ENCODE peak calls at places on chromosomes 2 and 18, in ten cellular contexts. F is GM12865; H is Caco-2; U is activated CD8-positive, alpha-beta T cell treated with anti-CD3 and anti-CD28 coated beads for 36 hours; Q is ACHN; J is lung; E is activated CD4-positive, alpha-beta T cell treated with anti-CD3 and anti-CD28 coated beads for 24 hours; L is CD4-positive, alpha-beta memory T cell; Y is GDM1; N is CD14-positive monocyte. T is an unnamed sample.
A peak's percentile ranks its signal among the peaks of the same experiment; 100 is the strongest.

GRCh38 chr2:60530660-60531276 is 22.7 kb downstream of the BCL11A start:
- DNase-seq in U (no peak), L (no peak), Q (peak; percentile 60), F (peak; percentile 18), N (no peak), Y (peak; percentile 15), E (no peak), H (peak; percentile 62), J (peak; percentile 63), T (peak; percentile 45)

GRCh38 chr2:1688161-1688560 is 56.2 kb downstream of the PXDN start:
- DNase-seq in Q (no peak), E (no peak), Y (no peak), N (no peak), H (no peak), J (no peak), F (no peak), U (no peak), L (no peak), T (no peak)

GRCh38 chr2:196245746-196246145 is 74.4 kb upstream of the STK17B start:
- DNase-seq in E (no peak), Y (no peak), N (no peak), J (no peak), U (no peak), F (no peak), L (no peak), H (no peak), Q (no peak), T (no peak)

GRCh38 chr2:127429844-127430425 is 11.7 kb downstream of the PROC start:
- DNase-seq in E (no peak), Q (no peak), J (no peak), N (no peak), Y (no peak), L (no peak), F (no peak), U (no peak), H (no peak), T (no peak)

GRCh38 chr2:98454500-98455235 is 10.0 kb downstream of the INPP4A start:
- DNase-seq in U (no peak), E (no peak), H (no peak), N (no peak), Q (peak; percentile 14), L (peak; percentile 35), F (peak; percentile 81), Y (peak; percentile 39), J (peak; percentile 29), T (peak; percentile 28)

GRCh38 chr2:96116424-96116878 is at the start of gene ADRA2B:
- DNase-seq in Q (peak; percentile 29), N (no peak), U (peak; percentile 75), Y (no peak), E (peak; percentile 78), H (peak; percentile 83), L (peak; percentile 65), F (peak; percentile 76), J (peak; percentile 76), T (peak; percentile 44)

GRCh38 chr2:12452211-12452610 is 264.5 kb upstream of the TRIB2 start:
- DNase-seq in H (no peak), J (no peak), F (peak; percentile 13), L (no peak), Y (no peak), U (no peak), N (peak; percentile 61), E (no peak), Q (no peak), T (no peak)

GRCh38 chr18:1510542-1511179 is 606.0 kb downstream of the ADCYAP1 start:
- DNase-seq in J (no peak), Q (no peak), Y (no peak), L (no peak), N (no peak), E (no peak), H (no peak), U (no peak), F (no peak), T (no peak)

GRCh38 chr2:237435844-237436590 is 22.1 kb upstream of the COL6A3 start:
- DNase-seq in L (no peak), H (no peak), F (no peak), Q (peak; percentile 26), U (no peak), J (no peak), E (no peak), Y (no peak), N (no peak), T (no peak)

GRCh38 chr2:234630676-234631350 is 133.9 kb upstream of the ARL4C start:
- DNase-seq in F (no peak), L (no peak), E (no peak), J (no peak), Q (no peak), H (no peak), Y (no peak), U (no peak), N (no peak), T (no peak)

GRCh38 chr2:9800975-9801723 is 42.1 kb upstream of the TAF1B start:
- DNase-seq in H (no peak), Y (no peak), L (peak; percentile 69), U (peak; percentile 69), E (peak; percentile 19), Q (no peak), J (peak; percentile 53), F (peak; percentile 68), N (peak; percentile 72), T (no peak)

GRCh38 chr2:207632575-207633492 is 7.6 kb upstream of the METTL21A start:
- DNase-seq in N (peak; percentile 84), H (peak; percentile 76), U (peak; percentile 37), F (no peak), L (no peak), E (no peak), Y (peak; percentile 24), Q (peak; percentile 89), J (no peak), T (no peak)

GRCh38 chr2:160505236-160505635 is 11.6 kb upstream of the RBMS1 start:
- DNase-seq in U (no peak), E (no peak), Q (no peak), Y (no peak), L (no peak), J (no peak), N (no peak), H (no peak), F (no peak), T (no peak)

GRCh38 chr2:240567137-240567871 is 980 bp upstream of the RNPEPL1 start:
- DNase-seq in H (peak; percentile 26), E (no peak), U (peak; percentile 48), N (peak; percentile 82), L (peak; percentile 50), F (peak; percentile 34), J (no peak), Y (no peak), Q (no peak), T (no peak)

GRCh38 chr2:144201126-144201525 is 318.8 kb downstream of the ZEB2 start:
- DNase-seq in H (no peak), F (no peak), U (peak; percentile 46), J (no peak), L (no peak), Y (no peak), E (no peak), Q (no peak), N (no peak), T (no peak)

GRCh38 chr2:216371756-216372702 is at the start of gene MARCHF4:
- DNase-seq in F (no peak), L (peak; percentile 63), H (peak; percentile 58), Y (peak; percentile 39), N (no peak), E (peak; percentile 58), U (peak; percentile 65), Q (peak; percentile 94), J (peak; percentile 65), T (no peak)

GRCh38 chr18:58512161-58512581 is 116.7 kb downstream of the ALPK2 start:
- DNase-seq in Q (no peak), N (no peak), L (no peak), F (no peak), Y (no peak), U (no peak), H (no peak), E (no peak), J (no peak), T (no peak)

GRCh38 chr2:68379184-68379708 is 14.2 kb downstream of the PLEK start:
- DNase-seq in L (no peak), E (no peak), Y (no peak), H (no peak), N (no peak), Q (no peak), F (peak; percentile 80), J (no peak), U (peak; percentile 72), T (no peak)

GRCh38 chr18:55265916-55266488 is 306.7 kb upstream of the CCDC68 start:
- DNase-seq in U (no peak), N (no peak), H (no peak), E (no peak), L (no peak), J (no peak), Y (no peak), Q (no peak), F (peak; percentile 71), T (no peak)

GRCh38 chr18:36672437-36673344 is 156.1 kb downstream of the TPGS2 start:
- DNase-seq in F (peak; percentile 17), Q (no peak), E (no peak), Y (no peak), N (no peak), J (peak; percentile 42), H (no peak), U (no peak), L (no peak), T (peak; percentile 48)

GRCh38 chr2:105288133-105288532 is 41.4 kb downstream of the TGFBRAP1 start:
- DNase-seq in F (no peak), Q (no peak), U (no peak), L (no peak), N (no peak), Y (no peak), H (no peak), J (no peak), E (no peak), T (no peak)

GRCh38 chr2:128272586-128273468 is 45.8 kb downstream of the HS6ST1 start:
- DNase-seq in J (no peak), L (no peak), H (peak; percentile 19), Y (no peak), Q (no peak), F (no peak), N (peak; percentile 27), E (no peak), U (no peak), T (no peak)

GRCh38 chr2:108787209-108787558 is 613 bp downstream of the CCDC138 start:
- DNase-seq in J (no peak), L (no peak), Q (no peak), Y (no peak), H (no peak), U (no peak), E (no peak), N (no peak), F (no peak), T (no peak)

GRCh38 chr18:67893896-67894295 is 377.4 kb upstream of the DSEL start:
- DNase-seq in Q (no peak), H (no peak), J (no peak), N (no peak), E (no peak), L (no peak), Y (no peak), U (no peak), F (no peak), T (no peak)

GRCh38 chr2:221588306-221588985 is 16.3 kb upstream of the EPHA4 start:
- DNase-seq in N (no peak), F (no peak), Y (no peak), U (no peak), E (no peak), Q (peak; percentile 89), J (no peak), L (no peak), H (no peak), T (no peak)

GRCh38 chr2:61677306-61677705 is 139.2 kb upstream of the XPO1 start:
- DNase-seq in Q (no peak), N (no peak), U (no peak), L (no peak), E (no peak), H (no peak), J (no peak), F (no peak), Y (no peak), T (no peak)

GRCh38 chr2:28750316-28751101 is 1.1 kb upstream of the PPP1CB start:
- DNase-seq in F (peak; percentile 38), Y (no peak), J (no peak), U (peak; percentile 70), H (no peak), E (no peak), N (no peak), L (no peak), Q (peak; percentile 61), T (peak; percentile 39)

GRCh38 chr2:71792926-71793761 is 339.8 kb downstream of the DYSF start:
- DNase-seq in U (no peak), F (no peak), H (peak; percentile 65), Y (no peak), J (no peak), E (no peak), N (no peak), Q (no peak), L (no peak), T (no peak)

T was measured in OCI-LY7.